ENCODE peak calls at places on chromosomes 4 and X, in eight cellular contexts. T is endothelial cell of umbilical vein, O is cardiac muscle cell, N is lung, P is mammary epithelial cell, G is psoas muscle, X is uterus, C is GM23248. R is an unnamed sample.
A peak's percentile ranks its signal among the peaks of the same experiment; 100 is the strongest.

GRCh38 chr4:169096221-169096620 is 86.2 kb upstream of the CBR4 start:
- DNase-seq in N (no peak), C (no peak), P (no peak), O (no peak), T (no peak), X (no peak), G (no peak), R (no peak)

GRCh38 chr4:54063737-54064316 is 578 bp downstream of the CHIC2 start:
- DNase-seq in C (peak; percentile 49), P (peak; percentile 34), G (peak; percentile 36), N (peak; percentile 30), X (peak; percentile 29), T (peak; percentile 57), O (peak; percentile 34), R (peak; percentile 3)

GRCh38 chr4:8289151-8289750 is 19.7 kb downstream of the HTRA3 start:
- DNase-seq in T (no peak), C (no peak), G (peak; percentile 9), P (no peak), N (no peak), O (no peak), X (peak; percentile 10), R (no peak)

GRCh38 chr4:132564920-132565319 is 584.2 kb upstream of the PCDH10 start:
- DNase-seq in X (no peak), G (no peak), P (no peak), T (no peak), N (no peak), O (no peak), C (no peak), R (no peak)

GRCh38 chr4:16075061-16075460 is 8.8 kb downstream of the PROM1 start:
- DNase-seq in X (no peak), C (no peak), G (no peak), O (no peak), P (no peak), T (no peak), N (no peak), R (no peak)

GRCh38 chr4:129862461-129862860 is 766.5 kb downstream of the C4orf33 start:
- DNase-seq in C (no peak), G (no peak), X (no peak), T (no peak), P (no peak), O (no peak), N (no peak), R (peak; percentile 13)

GRCh38 chr4:168318266-168318895 is at the start of gene DDX60:
- DNase-seq in N (peak; percentile 76), T (peak; percentile 75), O (peak; percentile 64), X (peak; percentile 76), C (peak; percentile 91), P (peak; percentile 91), G (peak; percentile 68), R (peak; percentile 75)

GRCh38 chr4:138223191-138223910 is 18.8 kb downstream of the SLC7A11 start:
- DNase-seq in O (no peak), X (no peak), G (no peak), P (no peak), C (no peak), T (peak; percentile 37), N (no peak), R (no peak)

GRCh38 chr4:122584517-122584916 is 36.3 kb downstream of the IL21 start:
- DNase-seq in P (peak; percentile 74), X (no peak), O (no peak), C (peak; percentile 92), G (no peak), T (peak; percentile 73), N (no peak), R (no peak)

GRCh38 chr4:137664055-137664405 is 131.7 kb upstream of the PCDH18 start:
- DNase-seq in X (no peak), G (no peak), T (peak; percentile 62), P (no peak), N (no peak), C (peak; percentile 75), O (no peak), R (peak; percentile 94)

GRCh38 chr4:2671267-2671895 is 84.8 kb downstream of the TNIP2 start:
- DNase-seq in P (peak; percentile 29), X (no peak), N (no peak), G (no peak), T (no peak), C (no peak), O (no peak), R (no peak)

GRCh38 chrX:129557844-129558243 is 17.8 kb downstream of the OCRL start:
- DNase-seq in X (no peak), O (peak; percentile 34), T (peak; percentile 55), G (no peak), C (no peak), N (no peak), P (no peak), R (no peak)

GRCh38 chr4:26311633-26312032 is 9.2 kb upstream of the RBPJ start:
- DNase-seq in C (no peak), X (no peak), O (no peak), T (no peak), P (no peak), N (no peak), G (no peak), R (no peak)

GRCh38 chrX:155216179-155216939 is at the start of gene VBP1:
- DNase-seq in P (peak; percentile 90), C (peak; percentile 94), T (peak; percentile 95), X (peak; percentile 88), N (peak; percentile 91), G (peak; percentile 89), O (peak; percentile 92), R (peak; percentile 95)

GRCh38 chrX:119880552-119881437 is 9.2 kb downstream of the NDUFA1 start:
- DNase-seq in O (peak; percentile 17), P (peak; percentile 29), X (no peak), G (no peak), N (no peak), C (peak; percentile 73), T (peak; percentile 44), R (peak; percentile 66)

GRCh38 chr4:47071863-47072441 is 40.6 kb downstream of the GABRB1 start:
- DNase-seq in N (no peak), O (no peak), P (peak; percentile 21), C (peak; percentile 3), X (no peak), G (no peak), T (peak; percentile 75), R (peak; percentile 70)

GRCh38 chrX:12802741-12803140 is 11.5 kb downstream of the PRPS2 start:
- DNase-seq in N (no peak), O (no peak), P (no peak), T (no peak), C (no peak), X (no peak), G (no peak), R (no peak)

GRCh38 chrX:66176134-66176533 is 12.1 kb downstream of the HEPH start:
- DNase-seq in T (no peak), G (no peak), C (peak; percentile 23), X (no peak), O (no peak), N (no peak), P (no peak), R (no peak)

GRCh38 chrX:140715787-140716186 is 6.2 kb downstream of the LINC00632 start:
- DNase-seq in T (no peak), G (no peak), C (no peak), O (no peak), N (no peak), P (no peak), X (no peak), R (no peak)

DNA sequence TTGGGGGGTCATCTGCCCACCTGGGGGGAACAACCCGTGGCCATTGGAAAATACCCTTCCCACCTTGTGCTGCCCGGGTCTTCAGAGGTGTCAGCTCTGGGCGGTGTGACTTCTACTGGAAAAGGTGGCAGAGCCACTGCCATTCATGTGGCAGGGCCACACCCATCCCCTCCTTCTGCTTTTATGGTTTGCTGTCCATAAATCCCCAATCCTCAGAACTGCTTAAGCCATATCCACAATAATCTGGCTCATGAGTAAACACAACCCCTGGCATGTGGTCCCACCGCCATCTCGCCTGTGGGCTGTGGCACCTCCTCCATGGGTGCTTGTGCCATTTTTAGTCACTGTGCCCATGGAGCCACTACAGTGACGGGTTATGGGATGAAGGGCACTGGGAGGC is 20.6 kb downstream of the SORCS2 start:
- DNase-seq in P (no peak), C (no peak), G (no peak), N (no peak), T (no peak), O (no peak), X (no peak), R (no peak)
- H3K4me1 ChIP-seq in P (peaks cover 11% of the 10 kb centered on the region), C (peaks cover 42% of the 10 kb centered on the region), G (no peaks in the 10 kb centered on the region), N (no peaks in the 10 kb centered on the region), T (no peaks in the 10 kb centered on the region), O (no peaks in the 10 kb centered on the region), X (no peaks in the 10 kb centered on the region), R (no peaks in the 10 kb centered on the region)

DNA sequence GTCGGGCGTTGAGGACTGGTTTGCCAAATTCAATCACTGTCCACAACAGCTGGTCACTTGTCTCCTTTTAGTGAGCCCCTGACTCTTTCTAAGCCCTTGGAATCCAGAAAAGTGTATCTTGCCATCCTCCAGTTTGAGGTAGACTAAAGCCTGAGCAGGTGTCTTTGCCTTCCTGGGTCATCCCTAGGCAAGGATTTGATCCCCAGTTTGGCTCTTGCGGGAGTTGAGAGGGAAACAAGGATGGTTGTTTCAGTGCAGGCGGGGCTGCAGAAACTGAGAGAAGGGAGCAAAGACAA is 2.2 kb upstream of the FGF5 start:
- DNase-seq in P (no peak), O (no peak), N (no peak), T (no peak), G (no peak), X (no peak), C (no peak), R (no peak)
- H3K27me3 ChIP-seq in P (no peaks in the 10 kb centered on the region), O (peaks cover 76% of the 10 kb centered on the region), N (peaks cover 8% of the 10 kb centered on the region), T (peaks cover 85% of the 10 kb centered on the region), G (peaks cover 31% of the 10 kb centered on the region), X (no peaks in the 10 kb centered on the region), C (no peaks in the 10 kb centered on the region), R (peaks cover 53% of the 10 kb centered on the region)

GRCh38 chrX:281166-281999 is at the start of gene PLCXD1:
- DNase-seq in X (peak; percentile 25), T (no peak), N (no peak), P (no peak), G (no peak), C (peak; percentile 28), O (peak; percentile 73), R (peak; percentile 56)
- H3K4me3 ChIP-seq in X (peak within 1 kb of the TSS; percentile 4), T (no peak within 1 kb of the TSS), N (no peak within 1 kb of the TSS), P (no peak within 1 kb of the TSS), G (no peak within 1 kb of the TSS), C (peak within 1 kb of the TSS; percentile 22), O (peak within 1 kb of the TSS; percentile 12), R (peak within 1 kb of the TSS; percentile 37)

GRCh38 chr4:24855741-24856140 is 57.1 kb downstream of the CCDC149 start:
- DNase-seq in T (no peak), O (no peak), G (no peak), C (no peak), N (no peak), X (no peak), P (no peak), R (no peak)
- H3K4me1 ChIP-seq in T (peaks cover 31% of the 10 kb centered on the region), O (peaks cover 24% of the 10 kb centered on the region), G (peaks cover 17% of the 10 kb centered on the region), C (peaks cover 44% of the 10 kb centered on the region), N (peaks cover 10% of the 10 kb centered on the region), X (peaks cover 13% of the 10 kb centered on the region), P (peaks cover 3% of the 10 kb centered on the region), R (no peaks in the 10 kb centered on the region)

R was measured in A673.